ENCODE peak calls at places on chromosomes 5 and 9, in nine cellular contexts. Q is Peyer's patch, W is HCT116, J is kidney, V is neural crest cell, L is ovary, Z is WTC11, S is thoracic aorta, T is uterus. H is an unnamed sample.

GRCh38 chr5:118301696-118302095 is 686.7 kb downstream of the DTWD2 start:
- DNase-seq in V (no peak), W (no peak), Z (no peak), S (no peak), J (no peak), T (no peak), L (no peak), Q (no peak), H (no peak)

GRCh38 chr9:32854271-32854670 is 70.9 kb downstream of the TMEM215 start:
- DNase-seq in S (no peak), L (no peak), Q (no peak), T (no peak), Z (no peak), V (no peak), J (no peak), W (no peak), H (no peak)

GRCh38 chr9:126952180-126952960 is 37.8 kb downstream of the RALGPS1 start:
- DNase-seq in S (no peak), W (no peak), Q (no peak), T (peak; percentile 54), J (no peak), L (peak; percentile 22), Z (no peak), V (no peak), H (no peak)

GRCh38 chr5:136053336-136054121 is 24.7 kb downstream of the TGFBI start:
- DNase-seq in T (no peak), W (peak; percentile 76), L (no peak), Z (no peak), Q (peak; percentile 53), J (no peak), S (peak; percentile 59), V (no peak), H (no peak)

GRCh38 chr5:179617930-179618329 is 5.5 kb downstream of the HNRNPH1 start:
- DNase-seq in J (no peak), V (no peak), Z (no peak), S (no peak), L (no peak), W (no peak), T (no peak), Q (no peak), H (no peak)

GRCh38 chr5:29697786-29698414 is 1495.6 kb upstream of the CDH6 start:
- DNase-seq in J (no peak), T (no peak), Q (no peak), L (no peak), W (no peak), S (no peak), V (no peak), Z (no peak), H (no peak)

GRCh38 chr5:1387059-1387755 is 42.3 kb upstream of the CLPTM1L start:
- DNase-seq in L (no peak), W (no peak), T (no peak), Z (no peak), V (no peak), J (peak; percentile 69), Q (no peak), S (no peak), H (no peak)

GRCh38 chr5:110361501-110361900 is 365.0 kb downstream of the TMEM232 start:
- DNase-seq in S (no peak), W (no peak), Z (no peak), V (no peak), L (no peak), T (no peak), Q (no peak), J (no peak), H (no peak)

GRCh38 chr5:151221574-151221973 is 2.3 kb downstream of the CCDC69 start:
- DNase-seq in S (no peak), Q (no peak), Z (no peak), W (no peak), V (no peak), T (no peak), J (no peak), L (no peak), H (no peak)

GRCh38 chr5:147688965-147689364 is 93.6 kb downstream of the JAKMIP2 start:
- DNase-seq in Q (no peak), T (peak; percentile 21), V (no peak), Z (no peak), W (no peak), J (peak; percentile 71), S (peak; percentile 18), L (peak; percentile 57), H (no peak)

GRCh38 chr9:97419315-97419867 is 7.5 kb downstream of the TDRD7 start:
- DNase-seq in L (no peak), Q (no peak), T (no peak), V (no peak), J (no peak), W (no peak), S (no peak), Z (no peak), H (no peak)

GRCh38 chr5:174935854-174936474 is 211.6 kb downstream of the MSX2 start:
- DNase-seq in S (no peak), Q (peak; percentile 65), L (no peak), Z (peak; percentile 83), T (peak; percentile 36), V (peak; percentile 82), W (peak; percentile 51), J (no peak), H (peak; percentile 22)

GRCh38 chr9:116264361-116264760 is 110.8 kb downstream of the PAPPA start:
- DNase-seq in T (no peak), V (no peak), S (no peak), W (no peak), J (no peak), Q (no peak), Z (no peak), L (no peak), H (no peak)

GRCh38 chr5:159459132-159459627 is 128.9 kb upstream of the IL12B start:
- DNase-seq in J (no peak), W (no peak), L (no peak), Q (no peak), Z (no peak), S (no peak), V (no peak), T (no peak), H (no peak)

GRCh38 chr5:140035881-140036280 is 7.2 kb downstream of the NRG2 start:
- DNase-seq in V (no peak), L (no peak), W (no peak), Z (no peak), S (no peak), J (no peak), Q (no peak), T (no peak), H (no peak)

GRCh38 chr9:123111427-123111826 is 78.0 kb downstream of the GPR21 start:
- DNase-seq in V (no peak), T (no peak), L (no peak), J (no peak), W (no peak), S (no peak), Z (no peak), Q (no peak), H (no peak)

GRCh38 chr9:130680836-130681768 is 12.5 kb upstream of the EXOSC2 start:
- DNase-seq in Z (peak; percentile 76), Q (peak; percentile 90), T (peak; percentile 70), J (peak; percentile 89), W (peak; percentile 81), V (peak; percentile 73), S (peak; percentile 17), L (peak; percentile 65), H (peak; percentile 56)

GRCh38 chr5:2293906-2294305 is 411.2 kb upstream of the IRX4 start:
- DNase-seq in Z (no peak), J (no peak), Q (peak; percentile 27), L (no peak), V (no peak), W (no peak), T (no peak), S (no peak), H (no peak)

DNA sequence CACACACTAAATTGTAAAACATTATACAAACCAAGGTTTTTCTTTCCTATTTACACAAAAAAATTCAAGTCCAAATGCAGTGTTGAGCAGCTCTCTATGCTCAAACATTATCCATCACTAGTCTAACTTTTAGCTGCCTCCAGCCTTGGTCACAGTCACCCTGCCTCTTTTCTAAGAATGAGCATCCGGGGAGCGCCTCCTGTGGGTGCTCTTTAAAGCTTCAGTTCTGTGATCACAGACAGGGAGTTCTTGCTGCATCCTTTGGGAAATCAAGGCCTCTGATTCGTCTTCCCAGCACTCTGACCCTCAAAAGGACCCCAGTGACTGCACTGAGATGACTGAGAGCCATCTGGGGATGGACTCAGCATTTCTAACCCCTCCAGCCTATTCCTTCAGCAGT is 289.6 kb downstream of the SEC61B start:
- DNase-seq in V (no peak), T (no peak), W (no peak), L (no peak), S (no peak), J (no peak), Z (peak; percentile 25), Q (no peak), H (no peak)
- TF ChIP-seq CTCF in V (no peak), T (no peak), W (peak; percentile 10), L (no peak), S (no peak), J (no peak), Z (no peak), Q (no peak), H (no peak)

DNA sequence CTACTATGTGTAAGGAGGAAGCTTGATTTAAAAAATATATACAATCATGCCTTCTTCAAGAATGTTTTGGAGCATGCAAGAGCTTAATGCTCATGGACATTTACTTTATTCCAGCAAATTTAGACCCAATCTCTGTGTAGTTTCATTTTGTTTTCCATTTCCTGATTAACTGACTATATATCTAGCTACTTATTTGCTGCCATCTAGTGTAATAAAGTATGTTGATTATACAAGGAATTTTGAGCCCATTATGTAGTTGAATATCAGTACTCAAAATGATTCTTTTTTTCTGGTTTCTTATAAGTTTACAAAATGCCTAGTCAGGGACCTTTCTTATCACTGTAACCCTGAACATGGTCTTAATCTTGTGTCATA is 100.0 kb upstream of the CCDC152 start:
- DNase-seq in Q (no peak), J (no peak), Z (no peak), T (no peak), V (no peak), S (no peak), L (no peak), W (no peak), H (no peak)
- TF ChIP-seq CTCF in Q (no peak), J (no peak), Z (no peak), T (peak; percentile 29), V (no peak), S (peak; percentile 27), L (no peak), W (no peak), H (no peak)

GRCh38 chr9:137304383-137305059 is 2.5 kb upstream of the NRARP start:
- DNase-seq in S (no peak), Z (no peak), V (no peak), J (peak; percentile 73), L (peak; percentile 13), W (no peak), T (peak; percentile 15), Q (peak; percentile 47), H (no peak)
- TF ChIP-seq CTCF in S (no peak), Z (no peak), V (peak; percentile 28), J (no peak), L (no peak), W (no peak), T (no peak), Q (no peak), H (no peak)

GRCh38 chr9:99821187-99822095 is at the start of gene NR4A3:
- DNase-seq in Q (peak; percentile 97), Z (peak; percentile 84), L (peak; percentile 92), T (peak; percentile 94), V (peak; percentile 79), W (peak; percentile 96), S (peak; percentile 83), J (peak; percentile 98), H (peak; percentile 91)
- TF ChIP-seq CTCF in Q (peak; percentile 65), Z (no peak), L (peak; percentile 11), T (peak; percentile 58), V (peak; percentile 51), W (no peak), S (peak; percentile 52), J (peak; percentile 37), H (peak; percentile 23)